ENCODE peak calls at places on chromosomes 11 and 22, in ten cellular contexts. One of them, this sample, is unnamed.

GRCh38 chr22:30314918-30315317 is 11.8 kb downstream of the TBC1D10A start:
- DNase-seq in chondrocyte: no peak
- DNase-seq in tibial nerve: no peak
- DNase-seq in lower lobe of right lung: no peak
- DNase-seq in IMR-90: peak; percentile 67
- DNase-seq in CD4-positive, alpha-beta T cell: no peak
- DNase-seq in A673: no peak
- DNase-seq in neural progenitor cell: no peak
- DNase-seq in prostate gland: no peak
- DNase-seq in mammary epithelial cell: peak; percentile 75
- DNase-seq in this sample: peak; percentile 55

GRCh38 chr11:1102996-1103395 is 28.3 kb downstream of the MUC2 start:
- DNase-seq in chondrocyte: peak; percentile 88
- DNase-seq in tibial nerve: no peak
- DNase-seq in lower lobe of right lung: peak; percentile 38
- DNase-seq in IMR-90: no peak
- DNase-seq in CD4-positive, alpha-beta T cell: no peak
- DNase-seq in A673: no peak
- DNase-seq in neural progenitor cell: no peak
- DNase-seq in prostate gland: no peak
- DNase-seq in mammary epithelial cell: no peak
- DNase-seq in this sample: no peak

GRCh38 chr11:63680842-63681207 is 475 bp upstream of the RTN3 start:
- DNase-seq in chondrocyte: no peak
- DNase-seq in tibial nerve: no peak
- DNase-seq in lower lobe of right lung: no peak
- DNase-seq in IMR-90: no peak
- DNase-seq in CD4-positive, alpha-beta T cell: no peak
- DNase-seq in A673: no peak
- DNase-seq in neural progenitor cell: no peak
- DNase-seq in prostate gland: no peak
- DNase-seq in mammary epithelial cell: peak; percentile 52
- DNase-seq in this sample: peak; percentile 32

GRCh38 chr11:47499160-47499559 is 50.2 kb upstream of the RAPSN start:
- DNase-seq in chondrocyte: no peak
- DNase-seq in tibial nerve: no peak
- DNase-seq in lower lobe of right lung: no peak
- DNase-seq in IMR-90: no peak
- DNase-seq in CD4-positive, alpha-beta T cell: no peak
- DNase-seq in A673: no peak
- DNase-seq in neural progenitor cell: no peak
- DNase-seq in prostate gland: no peak
- DNase-seq in mammary epithelial cell: no peak
- DNase-seq in this sample: no peak

GRCh38 chr22:29750559-29750958 is 16.2 kb downstream of the ZMAT5 start:
- DNase-seq in chondrocyte: no peak
- DNase-seq in tibial nerve: no peak
- DNase-seq in lower lobe of right lung: no peak
- DNase-seq in IMR-90: no peak
- DNase-seq in CD4-positive, alpha-beta T cell: no peak
- DNase-seq in A673: no peak
- DNase-seq in neural progenitor cell: no peak
- DNase-seq in prostate gland: no peak
- DNase-seq in mammary epithelial cell: no peak
- DNase-seq in this sample: no peak

GRCh38 chr11:75578977-75579376 is 16.9 kb downstream of the SERPINH1 start:
- DNase-seq in chondrocyte: no peak
- DNase-seq in tibial nerve: no peak
- DNase-seq in lower lobe of right lung: no peak
- DNase-seq in IMR-90: peak; percentile 54
- DNase-seq in CD4-positive, alpha-beta T cell: no peak
- DNase-seq in A673: peak; percentile 39
- DNase-seq in neural progenitor cell: no peak
- DNase-seq in prostate gland: no peak
- DNase-seq in mammary epithelial cell: no peak
- DNase-seq in this sample: no peak

GRCh38 chr22:45444168-45444567 is 30.7 kb downstream of the RIBC2 start:
- DNase-seq in chondrocyte: no peak
- DNase-seq in tibial nerve: no peak
- DNase-seq in lower lobe of right lung: no peak
- DNase-seq in IMR-90: peak; percentile 54
- DNase-seq in CD4-positive, alpha-beta T cell: no peak
- DNase-seq in A673: no peak
- DNase-seq in neural progenitor cell: no peak
- DNase-seq in prostate gland: no peak
- DNase-seq in mammary epithelial cell: no peak
- DNase-seq in this sample: no peak

GRCh38 chr11:70519117-70519516 is 120.8 kb downstream of the CTTN start:
- DNase-seq in chondrocyte: peak; percentile 11
- DNase-seq in tibial nerve: no peak
- DNase-seq in lower lobe of right lung: no peak
- DNase-seq in IMR-90: no peak
- DNase-seq in CD4-positive, alpha-beta T cell: no peak
- DNase-seq in A673: no peak
- DNase-seq in neural progenitor cell: no peak
- DNase-seq in prostate gland: no peak
- DNase-seq in mammary epithelial cell: no peak
- DNase-seq in this sample: no peak

GRCh38 chr11:35750315-35750714 is 87.7 kb downstream of the TRIM44 start:
- DNase-seq in chondrocyte: no peak
- DNase-seq in tibial nerve: no peak
- DNase-seq in lower lobe of right lung: no peak
- DNase-seq in IMR-90: no peak
- DNase-seq in CD4-positive, alpha-beta T cell: no peak
- DNase-seq in A673: no peak
- DNase-seq in neural progenitor cell: no peak
- DNase-seq in prostate gland: no peak
- DNase-seq in mammary epithelial cell: no peak
- DNase-seq in this sample: no peak

GRCh38 chr11:76283190-76283589 is 76.9 kb upstream of the WNT11 start:
- DNase-seq in chondrocyte: no peak
- DNase-seq in tibial nerve: no peak
- DNase-seq in lower lobe of right lung: no peak
- DNase-seq in IMR-90: no peak
- DNase-seq in CD4-positive, alpha-beta T cell: no peak
- DNase-seq in A673: no peak
- DNase-seq in neural progenitor cell: no peak
- DNase-seq in prostate gland: no peak
- DNase-seq in mammary epithelial cell: no peak
- DNase-seq in this sample: no peak

GRCh38 chr11:102924851-102925380 is 30.6 kb downstream of the MMP13 start:
- DNase-seq in chondrocyte: no peak
- DNase-seq in tibial nerve: no peak
- DNase-seq in lower lobe of right lung: no peak
- DNase-seq in IMR-90: no peak
- DNase-seq in CD4-positive, alpha-beta T cell: no peak
- DNase-seq in A673: no peak
- DNase-seq in neural progenitor cell: no peak
- DNase-seq in prostate gland: no peak
- DNase-seq in mammary epithelial cell: peak; percentile 34
- DNase-seq in this sample: no peak

GRCh38 chr22:19927696-19928095 is 13.9 kb upstream of the COMT start:
- DNase-seq in chondrocyte: peak; percentile 13
- DNase-seq in tibial nerve: no peak
- DNase-seq in lower lobe of right lung: peak; percentile 8
- DNase-seq in IMR-90: no peak
- DNase-seq in CD4-positive, alpha-beta T cell: no peak
- DNase-seq in A673: no peak
- DNase-seq in neural progenitor cell: no peak
- DNase-seq in prostate gland: no peak
- DNase-seq in mammary epithelial cell: no peak
- DNase-seq in this sample: no peak

GRCh38 chr11:44648109-44648508 is 78.7 kb upstream of the TSPAN18 start:
- DNase-seq in chondrocyte: no peak
- DNase-seq in tibial nerve: no peak
- DNase-seq in lower lobe of right lung: no peak
- DNase-seq in IMR-90: no peak
- DNase-seq in CD4-positive, alpha-beta T cell: no peak
- DNase-seq in A673: no peak
- DNase-seq in neural progenitor cell: no peak
- DNase-seq in prostate gland: no peak
- DNase-seq in mammary epithelial cell: no peak
- DNase-seq in this sample: no peak
- TF ChIP-seq CTCF in chondrocyte: no peak
- TF ChIP-seq CTCF in tibial nerve: no peak
- TF ChIP-seq CTCF in lower lobe of right lung: no peak
- TF ChIP-seq CTCF in IMR-90: no peak
- TF ChIP-seq CTCF in CD4-positive, alpha-beta T cell: no peak
- TF ChIP-seq CTCF in A673: no peak
- TF ChIP-seq CTCF in neural progenitor cell: no peak
- TF ChIP-seq CTCF in prostate gland: no peak
- TF ChIP-seq CTCF in mammary epithelial cell: no peak
- TF ChIP-seq CTCF in this sample: no peak

GRCh38 chr11:17720796-17721171 is 1.4 kb downstream of the MYOD1 start:
- DNase-seq in chondrocyte: no peak
- DNase-seq in tibial nerve: no peak
- DNase-seq in lower lobe of right lung: no peak
- DNase-seq in IMR-90: no peak
- DNase-seq in CD4-positive, alpha-beta T cell: no peak
- DNase-seq in A673: peak; percentile 35
- DNase-seq in neural progenitor cell: peak; percentile 56
- DNase-seq in prostate gland: no peak
- DNase-seq in mammary epithelial cell: no peak
- DNase-seq in this sample: no peak

GRCh38 chr11:17719028-17719939 is at the start of gene MYOD1:
- DNase-seq in chondrocyte: no peak
- DNase-seq in tibial nerve: no peak
- DNase-seq in lower lobe of right lung: no peak
- DNase-seq in IMR-90: no peak
- DNase-seq in CD4-positive, alpha-beta T cell: no peak
- DNase-seq in A673: no peak
- DNase-seq in neural progenitor cell: peak; percentile 70
- DNase-seq in prostate gland: no peak
- DNase-seq in mammary epithelial cell: no peak
- DNase-seq in this sample: no peak

GRCh38 chr11:17718510-17718962 is 835 bp upstream of the MYOD1 start:
- DNase-seq in chondrocyte: no peak
- DNase-seq in tibial nerve: no peak
- DNase-seq in lower lobe of right lung: no peak
- DNase-seq in IMR-90: no peak
- DNase-seq in CD4-positive, alpha-beta T cell: no peak
- DNase-seq in A673: no peak
- DNase-seq in neural progenitor cell: no peak
- DNase-seq in prostate gland: no peak
- DNase-seq in mammary epithelial cell: no peak
- DNase-seq in this sample: no peak

GRCh38 chr11:17721242-17721999 is 2.0 kb downstream of the MYOD1 start:
- DNase-seq in chondrocyte: no peak
- DNase-seq in tibial nerve: no peak
- DNase-seq in lower lobe of right lung: no peak
- DNase-seq in IMR-90: no peak
- DNase-seq in CD4-positive, alpha-beta T cell: no peak
- DNase-seq in A673: no peak
- DNase-seq in neural progenitor cell: peak; percentile 57
- DNase-seq in prostate gland: no peak
- DNase-seq in mammary epithelial cell: no peak
- DNase-seq in this sample: no peak

DNA sequence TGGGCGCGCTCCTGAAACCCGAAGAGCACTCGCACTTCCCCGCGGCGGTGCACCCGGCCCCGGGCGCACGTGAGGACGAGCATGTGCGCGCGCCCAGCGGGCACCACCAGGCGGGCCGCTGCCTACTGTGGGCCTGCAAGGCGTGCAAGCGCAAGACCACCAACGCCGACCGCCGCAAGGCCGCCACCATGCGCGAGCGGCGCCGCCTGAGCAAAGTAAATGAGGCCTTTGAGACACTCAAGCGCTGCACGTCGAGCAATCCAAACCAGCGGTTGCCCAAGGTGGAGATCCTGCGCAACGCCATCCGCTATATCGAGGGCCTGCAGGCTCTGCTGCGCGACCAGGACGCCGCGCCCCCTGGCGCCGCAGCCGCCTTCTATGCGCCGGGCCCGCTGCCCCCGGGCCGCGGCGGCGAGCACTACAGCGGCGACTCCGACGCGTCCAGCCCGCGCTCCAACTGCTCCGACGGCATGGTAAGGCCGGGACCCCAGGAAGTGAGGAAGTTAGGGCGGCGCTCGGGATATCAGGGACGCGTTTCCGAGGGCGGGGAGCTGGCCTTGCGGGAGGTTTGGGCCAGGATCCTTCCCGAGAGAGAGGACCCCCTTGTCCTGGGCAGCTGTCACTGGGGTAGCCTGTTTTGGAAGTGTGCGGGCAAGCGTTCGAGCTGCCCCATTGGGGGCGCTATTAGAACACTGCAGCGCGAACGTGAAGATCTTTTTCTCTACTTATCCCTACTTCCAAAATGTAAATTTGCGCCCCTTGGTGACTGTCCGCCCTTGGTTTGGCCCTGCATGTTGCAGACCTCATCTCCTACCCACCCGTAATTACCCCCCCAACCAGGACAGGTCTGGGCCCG is 797 bp downstream of the MYOD1 start:
- DNase-seq in chondrocyte: no peak
- DNase-seq in tibial nerve: no peak
- DNase-seq in lower lobe of right lung: no peak
- DNase-seq in IMR-90: no peak
- DNase-seq in CD4-positive, alpha-beta T cell: no peak
- DNase-seq in A673: no peak
- DNase-seq in neural progenitor cell: peak; percentile 89
- DNase-seq in prostate gland: no peak
- DNase-seq in mammary epithelial cell: no peak
- DNase-seq in this sample: no peak
- TF ChIP-seq CTCF in chondrocyte: peak; percentile 62
- TF ChIP-seq CTCF in tibial nerve: no peak
- TF ChIP-seq CTCF in lower lobe of right lung: no peak
- TF ChIP-seq CTCF in IMR-90: peak; percentile 17
- TF ChIP-seq CTCF in CD4-positive, alpha-beta T cell: no peak
- TF ChIP-seq CTCF in A673: peak; percentile 44
- TF ChIP-seq CTCF in neural progenitor cell: peak; percentile 56
- TF ChIP-seq CTCF in prostate gland: no peak
- TF ChIP-seq CTCF in mammary epithelial cell: peak; percentile 0
- TF ChIP-seq CTCF in this sample: no peak

DNA sequence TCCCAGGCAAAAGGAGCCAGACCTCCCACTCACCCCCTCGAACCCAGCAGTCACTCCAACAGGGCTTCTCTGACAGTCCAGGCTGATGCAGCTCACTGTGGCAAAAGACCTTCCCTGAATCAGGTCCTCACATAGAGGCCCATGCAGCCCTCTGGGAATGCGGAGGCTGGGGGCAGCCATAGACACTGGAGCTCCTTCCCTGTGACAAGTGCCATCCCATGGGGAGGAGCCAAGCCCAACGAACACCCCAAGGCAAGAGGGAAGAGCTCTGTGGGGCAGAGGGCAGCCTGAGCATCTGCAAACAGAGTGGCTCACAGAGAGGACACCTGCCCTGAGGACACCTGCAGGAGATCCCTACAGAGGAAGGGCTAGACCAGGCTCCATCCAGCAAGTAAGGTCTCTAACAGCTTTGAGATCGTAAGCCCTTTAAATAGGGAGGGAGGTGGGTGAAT is at the start of gene LINC01488:
- DNase-seq in chondrocyte: peak; percentile 61
- DNase-seq in tibial nerve: no peak
- DNase-seq in lower lobe of right lung: peak; percentile 9
- DNase-seq in IMR-90: no peak
- DNase-seq in CD4-positive, alpha-beta T cell: no peak
- DNase-seq in A673: no peak
- DNase-seq in neural progenitor cell: no peak
- DNase-seq in prostate gland: no peak
- DNase-seq in mammary epithelial cell: no peak
- DNase-seq in this sample: no peak
- TF ChIP-seq CTCF in chondrocyte: no peak
- TF ChIP-seq CTCF in tibial nerve: no peak
- TF ChIP-seq CTCF in lower lobe of right lung: no peak
- TF ChIP-seq CTCF in IMR-90: no peak
- TF ChIP-seq CTCF in CD4-positive, alpha-beta T cell: no peak
- TF ChIP-seq CTCF in A673: no peak
- TF ChIP-seq CTCF in neural progenitor cell: no peak
- TF ChIP-seq CTCF in prostate gland: no peak
- TF ChIP-seq CTCF in mammary epithelial cell: no peak
- TF ChIP-seq CTCF in this sample: no peak

GRCh38 chr22:22878801-22879674 is 8.6 kb upstream of the IGLL5 start:
- DNase-seq in chondrocyte: no peak
- DNase-seq in tibial nerve: no peak
- DNase-seq in lower lobe of right lung: no peak
- DNase-seq in IMR-90: no peak
- DNase-seq in CD4-positive, alpha-beta T cell: no peak
- DNase-seq in A673: no peak
- DNase-seq in neural progenitor cell: no peak
- DNase-seq in prostate gland: no peak
- DNase-seq in mammary epithelial cell: no peak
- DNase-seq in this sample: no peak
- TF ChIP-seq CTCF in chondrocyte: no peak
- TF ChIP-seq CTCF in tibial nerve: no peak
- TF ChIP-seq CTCF in lower lobe of right lung: no peak
- TF ChIP-seq CTCF in IMR-90: no peak
- TF ChIP-seq CTCF in CD4-positive, alpha-beta T cell: no peak
- TF ChIP-seq CTCF in A673: no peak
- TF ChIP-seq CTCF in neural progenitor cell: peak; percentile 6
- TF ChIP-seq CTCF in prostate gland: no peak
- TF ChIP-seq CTCF in mammary epithelial cell: peak; percentile 15
- TF ChIP-seq CTCF in this sample: peak; percentile 18

This sample was measured in GM20000.